ENCODE peak calls at places on chromosomes 5 and 9, in seven cellular contexts. F, C, R, S, E, M and G are unnamed samples.

GRCh38 chr5:57037355-57037754 is 85.4 kb upstream of the MIER3 start:
- DNase-seq in R (no peak), E (no peak), M (no peak), S (peak), C (no peak), F (no peak), G (no peak)

GRCh38 chr5:84709075-84709474 is 324.4 kb upstream of the EDIL3 start:
- DNase-seq in E (no peak), C (no peak), M (no peak), S (no peak), F (no peak), R (no peak), G (no peak)

GRCh38 chr5:37875051-37875787 is 35.4 kb upstream of the GDNF start:
- DNase-seq in E (no peak), S (no peak), F (peak), M (no peak), R (no peak), C (no peak), G (peak)

GRCh38 chr9:136019681-136020060 is 58.5 kb upstream of the UBAC1 start:
- DNase-seq in C (no peak), E (no peak), M (no peak), F (no peak), S (no peak), R (no peak), G (no peak)

GRCh38 chr5:179154991-179155955 is 95.1 kb downstream of the ZNF354C start:
- DNase-seq in S (no peak), F (no peak), R (no peak), C (no peak), M (peak), E (no peak), G (no peak)

GRCh38 chr9:2267171-2267740 is 252.1 kb downstream of the SMARCA2 start:
- DNase-seq in R (peak), C (peak), M (peak), F (peak), E (no peak), S (no peak), G (no peak)

GRCh38 chr5:35369965-35370790 is 139.9 kb upstream of the PRLR start:
- DNase-seq in S (no peak), R (no peak), C (no peak), E (no peak), F (no peak), M (no peak), G (no peak)

GRCh38 chr5:169876376-169876775 is 103.9 kb downstream of the INSYN2B start:
- DNase-seq in E (no peak), S (no peak), R (no peak), M (no peak), F (peak), C (no peak), G (peak)

GRCh38 chr9:137589441-137590122 is 730 bp downstream of the ZMYND19 start:
- DNase-seq in R (peak), F (no peak), S (no peak), C (peak), M (no peak), E (peak), G (no peak)

GRCh38 chr9:121743441-121744001 is 92.1 kb downstream of the DAB2IP start:
- DNase-seq in S (peak), R (peak), E (peak), F (peak), M (peak), C (peak), G (peak)

GRCh38 chr9:113907282-113907681 is 31.2 kb downstream of the ZNF618 start:
- DNase-seq in F (no peak), S (no peak), R (no peak), E (no peak), M (no peak), C (no peak), G (no peak)

GRCh38 chr5:1322036-1322903 is 22.6 kb downstream of the CLPTM1L start:
- DNase-seq in M (no peak), R (no peak), F (no peak), C (peak), E (no peak), S (no peak), G (no peak)

GRCh38 chr9:129681924-129682323 is 16.5 kb downstream of the PRRX2 start:
- DNase-seq in R (no peak), E (no peak), M (no peak), C (no peak), S (no peak), F (no peak), G (no peak)

GRCh38 chr9:100575765-100576368 is 2.0 kb upstream of the CAVIN4 start:
- DNase-seq in M (no peak), S (no peak), E (no peak), R (no peak), F (peak), C (no peak), G (peak)

GRCh38 chr5:112142769-112143270 is 276.3 kb downstream of the EPB41L4A start:
- DNase-seq in M (peak), S (no peak), E (no peak), F (peak), R (peak), C (peak), G (peak)

GRCh38 chr5:180179399-180180197 is 29.4 kb downstream of the RASGEF1C start:
- DNase-seq in S (no peak), M (no peak), F (no peak), E (no peak), C (no peak), R (no peak), G (no peak)

GRCh38 chr9:32430720-32431119 is 46.3 kb downstream of the ACO1 start:
- DNase-seq in M (no peak), C (no peak), S (no peak), E (no peak), R (peak), F (peak), G (peak)

GRCh38 chr9:130844028-130844427 is 9.0 kb downstream of the ABL1 start:
- DNase-seq in C (no peak), E (no peak), S (no peak), F (no peak), M (no peak), R (no peak), G (no peak)

GRCh38 chr9:129323376-129323998 is 145.4 kb upstream of the IER5L start:
- DNase-seq in M (no peak), S (no peak), R (no peak), E (no peak), F (no peak), C (no peak), G (no peak)

GRCh38 chr5:14068136-14068535 is 75.0 kb upstream of the TRIO start:
- DNase-seq in F (no peak), R (no peak), S (no peak), M (no peak), C (no peak), E (no peak), G (no peak)

GRCh38 chr5:84249918-84250635 is 134.6 kb downstream of the EDIL3 start:
- DNase-seq in C (no peak), R (peak), M (no peak), F (peak), E (no peak), S (no peak), G (no peak)

GRCh38 chr9:16154570-16155078 is 601.8 kb downstream of the CCDC171 start:
- DNase-seq in C (peak), M (peak), F (no peak), S (no peak), R (peak), E (no peak), G (no peak)

GRCh38 chr9:14616188-14616982 is 76.8 kb downstream of the ZDHHC21 start:
- DNase-seq in S (no peak), E (peak), R (peak), C (no peak), F (peak), M (no peak), G (peak)

GRCh38 chr9:2469681-2470141 is 151.9 kb upstream of the VLDLR start:
- DNase-seq in M (peak), S (no peak), C (peak), E (peak), F (peak), R (peak), G (no peak)

GRCh38 chr5:181133610-181134231 is 2.8 kb upstream of the OR2V1 start:
- DNase-seq in C (peak), E (no peak), R (peak), F (peak), S (peak), M (peak), G (peak)

GRCh38 chr9:83034587-83034986 is 28.4 kb downstream of the RASEF start:
- DNase-seq in C (no peak), F (no peak), R (no peak), M (no peak), E (no peak), S (no peak), G (peak)

GRCh38 chr9:116377179-116377790 is 223.7 kb downstream of the PAPPA start:
- DNase-seq in M (no peak), C (no peak), R (no peak), S (no peak), E (no peak), F (peak), G (peak)

GRCh38 chr9:133035669-133036068 is 4.9 kb downstream of the GTF3C5 start:
- DNase-seq in C (no peak), E (no peak), R (no peak), F (no peak), M (no peak), S (no peak), G (no peak)

GRCh38 chr5:12175914-12176585 is 271.8 kb upstream of the CTNND2 start:
- DNase-seq in C (no peak), M (no peak), E (no peak), F (no peak), R (no peak), S (no peak), G (no peak)

GRCh38 chr5:148290271-148291195 is 21.7 kb upstream of the SPINK7 start:
- DNase-seq in F (peak), C (no peak), M (no peak), S (no peak), R (peak), E (peak), G (no peak)

GRCh38 chr5:123099514-123100151 is 10.6 kb downstream of the PRDM6 start:
- DNase-seq in C (no peak), S (no peak), M (peak), F (no peak), E (no peak), R (no peak), G (no peak)

GRCh38 chr5:141420855-141421488 is at the start of gene PCDHGA11:
- DNase-seq in C (peak), E (no peak), R (peak), S (no peak), M (no peak), F (peak), G (peak)

GRCh38 chr5:76180817-76181805 is 97.9 kb downstream of the SV2C start:
- DNase-seq in M (no peak), S (no peak), F (no peak), C (no peak), E (no peak), R (no peak), G (no peak)